ENCODE peak calls at places on chromosomes 13 and 19, in four cellular contexts. One of them, this sample, is unnamed.
A peak's percentile ranks its signal among the peaks of the same experiment; 100 is the strongest.

GRCh38 chr13:48542581-48543341 is 9.9 kb upstream of the RCBTB2 start:
- DNase-seq in ovary: peak; percentile 63
- DNase-seq in aorta: no peak
- DNase-seq in GM23338: peak; percentile 64
- DNase-seq in this sample: no peak

GRCh38 chr19:41933693-41934426 is 5.6 kb upstream of the ERFL start:
- DNase-seq in ovary: no peak
- DNase-seq in aorta: no peak
- DNase-seq in GM23338: no peak
- DNase-seq in this sample: no peak

GRCh38 chr13:73090116-73090811 is 31.5 kb downstream of the KLF5 start:
- DNase-seq in GM23338: peak; percentile 72
- DNase-seq in aorta: no peak
- DNase-seq in ovary: no peak
- DNase-seq in this sample: no peak

GRCh38 chr13:59458908-59459579 is 704.7 kb downstream of the DIAPH3 start:
- DNase-seq in aorta: no peak
- DNase-seq in GM23338: peak; percentile 31
- DNase-seq in ovary: no peak
- DNase-seq in this sample: no peak

GRCh38 chr13:51435002-51435578 is 17.7 kb downstream of the INTS6 start:
- DNase-seq in ovary: no peak
- DNase-seq in aorta: no peak
- DNase-seq in GM23338: peak; percentile 39
- DNase-seq in this sample: no peak

GRCh38 chr19:49632576-49632975 is 7.4 kb downstream of the RRAS start:
- DNase-seq in aorta: no peak
- DNase-seq in GM23338: no peak
- DNase-seq in ovary: no peak
- DNase-seq in this sample: no peak

GRCh38 chr19:57241181-57241580 is 749 bp downstream of the ZNF805 start:
- DNase-seq in ovary: no peak
- DNase-seq in GM23338: peak; percentile 3
- DNase-seq in aorta: no peak
- DNase-seq in this sample: no peak

GRCh38 chr13:35733832-35734231 is 257.3 kb upstream of the MAB21L1 start:
- DNase-seq in GM23338: no peak
- DNase-seq in aorta: no peak
- DNase-seq in ovary: no peak
- DNase-seq in this sample: no peak

GRCh38 chr13:24671367-24672117 is 8.7 kb upstream of the ATP12A start:
- DNase-seq in ovary: peak; percentile 43
- DNase-seq in GM23338: peak; percentile 87
- DNase-seq in aorta: no peak
- DNase-seq in this sample: peak; percentile 82

GRCh38 chr19:8575467-8575997 is 1.7 kb downstream of the MYO1F start:
- DNase-seq in ovary: no peak
- DNase-seq in GM23338: peak; percentile 77
- DNase-seq in aorta: no peak
- DNase-seq in this sample: no peak

GRCh38 chr19:12689012-12689411 is 1.2 kb downstream of the GNG14 start:
- DNase-seq in ovary: no peak
- DNase-seq in aorta: no peak
- DNase-seq in GM23338: no peak
- DNase-seq in this sample: no peak

GRCh38 chr19:12685831-12686230 is 2.0 kb upstream of the GNG14 start:
- DNase-seq in GM23338: no peak
- DNase-seq in ovary: no peak
- DNase-seq in aorta: no peak
- DNase-seq in this sample: no peak

GRCh38 chr19:12692960-12693359 is 3.5 kb downstream of the FBXW9 start:
- DNase-seq in GM23338: no peak
- DNase-seq in aorta: no peak
- DNase-seq in ovary: no peak
- DNase-seq in this sample: no peak

GRCh38 chr19:12689581-12690216 is 1.9 kb downstream of the GNG14 start:
- DNase-seq in GM23338: no peak
- DNase-seq in ovary: no peak
- DNase-seq in aorta: no peak
- DNase-seq in this sample: no peak

DNA sequence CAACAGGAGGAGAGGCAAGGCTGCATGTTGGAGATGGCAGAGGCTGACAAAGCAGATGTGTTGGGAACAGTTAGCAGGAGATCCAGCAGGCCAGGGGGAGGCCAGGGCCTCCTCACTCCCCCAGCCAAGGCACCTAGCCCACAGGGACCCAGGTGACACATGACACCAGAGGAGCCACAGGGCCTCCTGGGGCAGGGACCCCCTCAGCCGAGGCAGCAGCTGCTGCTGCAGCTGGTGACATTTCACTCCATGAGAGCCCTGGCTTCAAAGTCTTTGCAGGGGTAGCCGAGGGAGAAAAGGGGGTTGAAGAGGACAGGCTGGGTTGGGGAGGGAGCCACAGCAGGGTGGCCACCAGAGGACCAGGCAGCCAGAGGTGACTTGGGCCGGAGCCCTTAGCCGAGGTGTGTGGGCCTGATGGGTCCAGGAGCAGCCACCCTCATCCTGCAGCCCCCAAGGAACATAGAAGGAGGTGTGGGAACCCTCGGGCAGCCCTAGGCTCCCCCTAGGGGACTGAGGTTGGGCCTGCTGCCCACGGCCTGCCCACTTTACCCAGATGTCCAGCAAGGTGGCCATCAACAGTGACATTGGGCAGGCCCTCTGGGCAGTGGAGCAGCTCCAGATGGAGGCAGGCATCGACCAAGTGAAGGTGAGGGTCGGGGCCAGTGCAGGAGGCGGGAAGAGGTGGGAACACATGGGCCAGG is at the start of gene GNG14:
- DNase-seq in ovary: no peak
- DNase-seq in GM23338: no peak
- DNase-seq in aorta: no peak
- DNase-seq in this sample: no peak
- H3K36me3 ChIP-seq in ovary: no peaks in the 10 kb centered on the region
- H3K36me3 ChIP-seq in GM23338: no peaks in the 10 kb centered on the region
- H3K36me3 ChIP-seq in aorta: no peaks in the 10 kb centered on the region
- H3K36me3 ChIP-seq in this sample: no peaks in the 10 kb centered on the region

DNA sequence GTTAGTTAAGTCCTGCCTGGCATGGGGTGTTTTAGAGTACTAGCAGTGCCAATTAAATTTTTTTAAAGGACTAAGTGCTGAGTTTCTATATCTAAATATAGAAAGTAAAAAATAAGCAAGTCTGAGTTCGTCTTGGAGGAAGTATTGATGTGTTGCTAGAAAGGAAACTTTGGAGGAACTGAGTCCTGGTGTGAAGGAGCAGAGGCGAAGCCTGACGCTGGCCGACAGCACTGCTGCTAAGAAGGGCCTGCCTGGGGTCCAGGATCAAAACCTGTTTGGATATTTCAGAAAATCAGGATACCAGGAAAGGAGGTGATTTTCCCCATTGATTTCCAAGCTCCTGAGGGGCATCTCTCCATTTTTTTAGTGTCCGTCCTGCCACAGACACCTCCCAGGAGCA is 38.3 kb upstream of the NPAS1 start:
- DNase-seq in GM23338: no peak
- DNase-seq in aorta: no peak
- DNase-seq in ovary: no peak
- DNase-seq in this sample: no peak
- H3K27ac ChIP-seq in GM23338: peak overlapping the region; percentile 60
- H3K27ac ChIP-seq in aorta: no peak overlapping the region
- H3K27ac ChIP-seq in ovary: no peak overlapping the region
- H3K27ac ChIP-seq in this sample: no peak overlapping the region

GRCh38 chr19:5308471-5309437 is 31.9 kb downstream of the PTPRS start:
- DNase-seq in GM23338: no peak
- DNase-seq in ovary: peak; percentile 82
- DNase-seq in aorta: peak; percentile 91
- DNase-seq in this sample: no peak
- H3K4me3 ChIP-seq in GM23338: no peak overlapping the region
- H3K4me3 ChIP-seq in ovary: peak overlapping the region; percentile 10
- H3K4me3 ChIP-seq in aorta: no peak overlapping the region
- H3K4me3 ChIP-seq in this sample: no peak overlapping the region

GRCh38 chr13:33108620-33109019 is 92.4 kb downstream of the KL start:
- DNase-seq in GM23338: no peak
- DNase-seq in ovary: no peak
- DNase-seq in aorta: no peak
- DNase-seq in this sample: no peak
- H3K36me3 ChIP-seq in GM23338: no peaks in the 10 kb centered on the region
- H3K36me3 ChIP-seq in ovary: no peaks in the 10 kb centered on the region
- H3K36me3 ChIP-seq in aorta: peaks cover 2% of the 10 kb centered on the region
- H3K36me3 ChIP-seq in this sample: no peaks in the 10 kb centered on the region

DNA sequence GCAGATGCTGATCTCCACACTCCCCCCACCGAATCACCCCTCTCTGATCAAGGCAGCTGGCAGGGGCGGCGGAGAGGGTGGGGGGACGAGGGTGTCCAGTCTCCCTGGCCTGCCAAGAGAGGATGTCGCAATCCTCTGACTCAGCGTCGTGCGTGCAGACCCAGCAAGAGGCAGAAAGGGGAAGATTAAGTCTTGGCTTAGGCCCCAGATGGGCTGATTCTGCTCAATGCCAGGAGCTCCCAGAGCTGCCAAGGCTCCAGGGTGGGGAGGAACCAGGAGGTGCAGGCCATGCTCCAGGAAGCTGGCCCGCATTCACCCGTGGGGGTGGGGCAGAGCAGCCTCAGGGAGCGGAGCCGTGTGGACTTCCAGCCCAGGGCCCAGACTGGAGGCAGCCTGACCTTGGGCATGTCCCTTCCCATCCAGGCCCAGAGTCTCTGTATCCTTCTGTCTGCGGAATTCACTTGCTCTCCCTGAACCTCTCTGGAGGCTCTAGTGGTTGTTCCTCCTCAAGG is 6.6 kb upstream of the BCL3 start:
- DNase-seq in GM23338: no peak
- DNase-seq in aorta: peak; percentile 99
- DNase-seq in ovary: peak; percentile 99
- DNase-seq in this sample: peak; percentile 95
- H3K27ac ChIP-seq in GM23338: no peak overlapping the region
- H3K27ac ChIP-seq in aorta: no peak overlapping the region
- H3K27ac ChIP-seq in ovary: peak overlapping the region; percentile 37
- H3K27ac ChIP-seq in this sample: peak overlapping the region; percentile 83

GRCh38 chr19:51398096-51398704 is 7.8 kb upstream of the C19orf84 start:
- DNase-seq in aorta: no peak
- DNase-seq in ovary: no peak
- DNase-seq in GM23338: peak; percentile 70
- DNase-seq in this sample: peak; percentile 20
- H3K4me3 ChIP-seq in aorta: no peak overlapping the region
- H3K4me3 ChIP-seq in ovary: no peak overlapping the region
- H3K4me3 ChIP-seq in GM23338: no peak overlapping the region
- H3K4me3 ChIP-seq in this sample: no peak overlapping the region

DNA sequence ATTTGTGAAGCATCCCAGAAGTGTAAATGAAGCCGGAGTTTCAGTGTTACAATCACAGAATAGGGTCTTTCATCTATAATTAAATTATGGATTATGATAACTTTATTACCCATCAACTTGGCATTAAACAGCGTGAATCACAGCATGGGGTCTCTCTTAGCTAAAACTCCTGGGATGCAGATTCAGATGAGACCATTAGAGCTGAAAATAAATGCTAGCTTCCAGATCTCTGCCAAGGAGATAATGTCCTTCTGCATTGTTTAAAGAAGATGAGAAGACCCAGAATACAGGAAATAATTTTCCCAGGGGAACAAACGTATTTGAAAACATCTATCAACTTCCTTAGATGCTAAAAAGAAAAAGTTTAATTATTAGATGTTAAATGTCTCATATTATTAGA is 546.0 kb upstream of the PCDH9 start:
- DNase-seq in GM23338: no peak
- DNase-seq in ovary: no peak
- DNase-seq in aorta: no peak
- DNase-seq in this sample: no peak
- H3K36me3 ChIP-seq in GM23338: no peaks in the 10 kb centered on the region
- H3K36me3 ChIP-seq in ovary: no peaks in the 10 kb centered on the region
- H3K36me3 ChIP-seq in aorta: no peaks in the 10 kb centered on the region
- H3K36me3 ChIP-seq in this sample: no peaks in the 10 kb centered on the region

DNA sequence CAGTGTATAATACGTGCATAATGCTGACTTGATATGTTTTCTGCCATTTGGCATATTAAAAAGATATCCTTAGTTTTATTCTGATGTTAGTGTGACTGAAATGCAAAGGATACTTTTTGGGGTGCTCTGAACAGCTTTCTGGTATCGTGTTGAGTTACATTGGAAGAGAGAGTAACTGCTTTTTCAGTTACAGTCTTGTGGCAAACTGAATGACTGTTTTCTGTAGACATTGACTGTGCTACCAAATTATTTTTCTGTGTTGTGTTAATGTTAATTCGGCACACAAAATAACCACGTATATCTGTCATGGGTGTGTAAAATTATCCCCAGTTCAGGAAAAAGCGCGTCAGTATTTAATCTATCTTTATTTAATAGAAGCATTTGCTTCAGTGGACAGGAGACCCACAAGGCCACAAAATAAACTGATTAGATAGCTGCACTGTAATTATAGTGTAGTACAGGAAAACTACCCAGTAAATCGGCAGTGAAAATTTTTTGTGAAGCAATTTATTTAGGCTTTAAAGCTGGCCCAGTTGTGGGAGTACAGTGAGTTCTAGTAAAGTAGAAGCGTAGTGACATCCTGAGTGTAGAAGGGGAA is 2.5 kb downstream of the URI1 start:
- DNase-seq in aorta: no peak
- DNase-seq in GM23338: no peak
- DNase-seq in ovary: no peak
- DNase-seq in this sample: no peak
- H3K27ac ChIP-seq in aorta: no peak overlapping the region
- H3K27ac ChIP-seq in GM23338: no peak overlapping the region
- H3K27ac ChIP-seq in ovary: no peak overlapping the region
- H3K27ac ChIP-seq in this sample: no peak overlapping the region

DNA sequence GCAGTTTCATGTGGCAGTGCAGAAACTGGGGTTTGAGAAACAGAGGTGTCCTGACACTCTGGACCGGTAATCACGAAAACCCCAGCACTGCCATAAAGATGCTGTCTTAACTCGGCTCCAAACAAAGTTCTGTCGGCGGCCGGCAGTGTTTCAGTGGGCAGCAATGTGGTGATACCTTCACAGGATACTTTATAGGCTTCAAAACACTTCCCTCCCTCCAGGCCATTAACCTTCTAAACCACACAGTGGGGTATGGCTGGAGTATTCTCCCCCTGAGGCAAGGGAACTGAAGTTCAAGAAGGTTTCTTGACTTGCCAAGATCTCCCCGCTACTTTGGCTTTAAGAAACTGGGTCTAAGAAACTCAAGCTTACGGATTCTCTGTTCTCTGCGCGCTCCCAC is 1.1 kb downstream of the RUBCNL start:
- DNase-seq in ovary: no peak
- DNase-seq in GM23338: peak; percentile 32
- DNase-seq in aorta: no peak
- DNase-seq in this sample: no peak
- H3K4me3 ChIP-seq in ovary: no peak overlapping the region
- H3K4me3 ChIP-seq in GM23338: peak overlapping the region; percentile 85
- H3K4me3 ChIP-seq in aorta: no peak overlapping the region
- H3K4me3 ChIP-seq in this sample: no peak overlapping the region